ENCODE peak calls at places on chromosomes 3 and 15, in five cellular contexts. One of them, this sample, is unnamed. For H3K36me3, the result is how much of the 10 kb centered on the place peaks cover.

GRCh38 chr3:21544076-21544462 is 206.9 kb downstream of the ZNF385D start:
- DNase-seq in HepG2: no peak
- DNase-seq in H1: no peak
- DNase-seq in GM12878: no peak
- DNase-seq in K562: no peak
- DNase-seq in this sample: no peak

GRCh38 chr3:24583004-24583403 is 88.4 kb upstream of the THRB start:
- DNase-seq in H1: no peak
- DNase-seq in HepG2: peak
- DNase-seq in GM12878: no peak
- DNase-seq in K562: peak
- DNase-seq in this sample: no peak

GRCh38 chr3:141913150-141913811 is 36.8 kb downstream of the ATP1B3 start:
- DNase-seq in GM12878: peak
- DNase-seq in K562: peak
- DNase-seq in H1: no peak
- DNase-seq in HepG2: peak
- DNase-seq in this sample: peak

GRCh38 chr3:177426151-177426904 is 229.0 kb upstream of the TBL1XR1 start:
- DNase-seq in HepG2: no peak
- DNase-seq in GM12878: no peak
- DNase-seq in H1: no peak
- DNase-seq in K562: no peak
- DNase-seq in this sample: no peak

GRCh38 chr15:64356443-64357040 is 569 bp upstream of the CSNK1G1 start:
- DNase-seq in HepG2: peak
- DNase-seq in H1: no peak
- DNase-seq in GM12878: no peak
- DNase-seq in K562: no peak
- DNase-seq in this sample: peak

GRCh38 chr15:48366574-48367312 is 35.5 kb downstream of the DUT start:
- DNase-seq in HepG2: peak
- DNase-seq in K562: no peak
- DNase-seq in GM12878: no peak
- DNase-seq in H1: no peak
- DNase-seq in this sample: no peak

GRCh38 chr3:51706021-51706485 is 815 bp upstream of the GRM2 start:
- DNase-seq in H1: no peak
- DNase-seq in K562: no peak
- DNase-seq in HepG2: no peak
- DNase-seq in GM12878: no peak
- DNase-seq in this sample: no peak

GRCh38 chr15:29115093-29115991 is 154.3 kb downstream of the NSMCE3 start:
- DNase-seq in GM12878: no peak
- DNase-seq in K562: no peak
- DNase-seq in H1: no peak
- DNase-seq in HepG2: no peak
- DNase-seq in this sample: no peak

GRCh38 chr3:160825311-160825800 is 69.3 kb downstream of the PPM1L start:
- DNase-seq in GM12878: no peak
- DNase-seq in H1: no peak
- DNase-seq in K562: no peak
- DNase-seq in HepG2: no peak
- DNase-seq in this sample: no peak

GRCh38 chr3:143240921-143241320 is 121.3 kb downstream of the CHST2 start:
- DNase-seq in HepG2: no peak
- DNase-seq in GM12878: no peak
- DNase-seq in K562: no peak
- DNase-seq in H1: no peak
- DNase-seq in this sample: no peak

GRCh38 chr15:87268675-87269074 is 987.9 kb downstream of the NTRK3 start:
- DNase-seq in GM12878: no peak
- DNase-seq in HepG2: no peak
- DNase-seq in K562: no peak
- DNase-seq in H1: no peak
- DNase-seq in this sample: no peak

GRCh38 chr3:101852983-101853382 is 3.7 kb downstream of the NFKBIZ start:
- DNase-seq in GM12878: no peak
- DNase-seq in H1: no peak
- DNase-seq in K562: no peak
- DNase-seq in HepG2: no peak
- DNase-seq in this sample: no peak

GRCh38 chr3:64815195-64815627 is 127.4 kb upstream of the ADAMTS9 start:
- DNase-seq in H1: no peak
- DNase-seq in K562: no peak
- DNase-seq in HepG2: no peak
- DNase-seq in GM12878: no peak
- DNase-seq in this sample: no peak

GRCh38 chr3:82824491-82824890 is 1063.0 kb upstream of the GBE1 start:
- DNase-seq in H1: no peak
- DNase-seq in K562: no peak
- DNase-seq in HepG2: no peak
- DNase-seq in GM12878: no peak
- DNase-seq in this sample: no peak

GRCh38 chr15:82263350-82263749 is 732 bp downstream of the SAXO2 start:
- DNase-seq in K562: no peak
- DNase-seq in GM12878: no peak
- DNase-seq in H1: no peak
- DNase-seq in HepG2: peak
- DNase-seq in this sample: no peak

GRCh38 chr15:52124270-52124878 is 11.8 kb upstream of the BCL2L10 start:
- DNase-seq in H1: no peak
- DNase-seq in GM12878: no peak
- DNase-seq in K562: no peak
- DNase-seq in HepG2: peak
- DNase-seq in this sample: no peak

GRCh38 chr3:38031022-38031994 is 1.9 kb upstream of the PLCD1 start:
- DNase-seq in HepG2: no peak
- DNase-seq in K562: no peak
- DNase-seq in GM12878: no peak
- DNase-seq in H1: no peak
- DNase-seq in this sample: peak

GRCh38 chr15:31811641-31812040 is 218.7 kb upstream of the CHRNA7 start:
- DNase-seq in HepG2: no peak
- DNase-seq in H1: no peak
- DNase-seq in GM12878: no peak
- DNase-seq in K562: no peak
- DNase-seq in this sample: no peak

GRCh38 chr15:47718474-47719440 is 1.5 kb downstream of the SEMA6D start:
- DNase-seq in K562: no peak
- DNase-seq in HepG2: no peak
- DNase-seq in H1: no peak
- DNase-seq in GM12878: no peak
- DNase-seq in this sample: no peak

GRCh38 chr3:96863129-96863740 is 48.8 kb downstream of the EPHA6 start:
- DNase-seq in H1: peak
- DNase-seq in HepG2: peak
- DNase-seq in K562: peak
- DNase-seq in GM12878: no peak
- DNase-seq in this sample: no peak

GRCh38 chr3:78604328-78604727 is 1163.5 kb downstream of the ROBO1 start:
- DNase-seq in GM12878: no peak
- DNase-seq in HepG2: no peak
- DNase-seq in H1: no peak
- DNase-seq in K562: no peak
- DNase-seq in this sample: no peak

GRCh38 chr3:119831941-119832371 is 50.1 kb downstream of the NR1I2 start:
- DNase-seq in K562: no peak
- DNase-seq in H1: no peak
- DNase-seq in HepG2: no peak
- DNase-seq in GM12878: no peak
- DNase-seq in this sample: no peak

GRCh38 chr3:44104043-44104442 is 137.6 kb upstream of the TOPAZ1 start:
- DNase-seq in GM12878: no peak
- DNase-seq in K562: no peak
- DNase-seq in H1: no peak
- DNase-seq in HepG2: no peak
- DNase-seq in this sample: no peak

GRCh38 chr3:50676031-50676705 is 1.4 kb downstream of the DOCK3 start:
- DNase-seq in HepG2: no peak
- DNase-seq in H1: no peak
- DNase-seq in K562: no peak
- DNase-seq in GM12878: no peak
- DNase-seq in this sample: no peak

GRCh38 chr15:74458473-74458872 is 2.5 kb downstream of the UBL7 start:
- DNase-seq in H1: no peak
- DNase-seq in K562: peak
- DNase-seq in HepG2: peak
- DNase-seq in GM12878: no peak
- DNase-seq in this sample: no peak

GRCh38 chr3:10845839-10846656 is 30.0 kb downstream of the SLC6A11 start:
- DNase-seq in K562: no peak
- DNase-seq in H1: no peak
- DNase-seq in GM12878: peak
- DNase-seq in HepG2: no peak
- DNase-seq in this sample: no peak

GRCh38 chr3:90035643-90036042 is 928.2 kb downstream of the EPHA3 start:
- DNase-seq in K562: no peak
- DNase-seq in H1: no peak
- DNase-seq in HepG2: no peak
- DNase-seq in GM12878: no peak
- DNase-seq in this sample: no peak

GRCh38 chr15:69193948-69194827 is 33.8 kb downstream of the GLCE start:
- DNase-seq in HepG2: no peak
- DNase-seq in GM12878: no peak
- DNase-seq in K562: no peak
- DNase-seq in H1: no peak
- DNase-seq in this sample: no peak

GRCh38 chr15:27210176-27210575 is 239.2 kb downstream of the GABRG3 start:
- DNase-seq in GM12878: no peak
- DNase-seq in H1: no peak
- DNase-seq in HepG2: no peak
- DNase-seq in K562: no peak
- DNase-seq in this sample: no peak

GRCh38 chr15:25689592-25689991 is 173.5 kb downstream of the ATP10A start:
- DNase-seq in H1: no peak
- DNase-seq in HepG2: no peak
- DNase-seq in K562: no peak
- DNase-seq in GM12878: no peak
- DNase-seq in this sample: no peak

DNA sequence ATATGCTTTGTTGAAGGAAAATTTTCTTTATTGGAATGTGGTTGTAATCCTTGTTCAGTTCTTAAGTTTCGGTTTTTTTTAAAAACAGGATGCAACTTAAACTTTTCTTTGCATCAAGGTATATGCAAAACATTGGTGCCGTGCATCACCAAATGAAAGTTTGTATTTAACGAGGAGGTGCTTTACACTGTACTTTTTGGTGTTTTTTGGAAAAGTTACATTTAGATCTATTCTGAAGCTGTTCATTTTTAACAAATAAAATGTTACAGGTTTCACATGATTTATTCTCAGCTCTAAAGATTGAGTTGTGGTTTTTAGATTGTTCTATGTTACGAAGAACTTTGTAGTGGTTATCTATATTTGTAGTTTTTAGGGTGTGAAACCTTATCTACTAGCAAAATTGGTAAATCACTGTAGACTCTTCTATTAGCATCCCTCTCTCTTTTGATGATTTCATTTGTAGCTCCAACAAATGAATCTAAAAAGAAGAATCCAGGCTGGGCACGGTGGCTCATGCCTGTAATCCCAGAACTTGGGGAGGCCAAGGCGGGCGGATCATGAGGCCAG is 7.0 kb upstream of the LRCH3 start:
- DNase-seq in GM12878: no peak
- DNase-seq in H1: no peak
- DNase-seq in K562: no peak
- DNase-seq in HepG2: no peak
- DNase-seq in this sample: no peak
- TF ChIP-seq ATF3 in GM12878: no peak
- TF ChIP-seq ATF3 in H1: no peak
- TF ChIP-seq ATF3 in K562: no peak
- TF ChIP-seq ATF3 in HepG2: no peak
- TF ChIP-seq ATF3 in this sample: no peak

DNA sequence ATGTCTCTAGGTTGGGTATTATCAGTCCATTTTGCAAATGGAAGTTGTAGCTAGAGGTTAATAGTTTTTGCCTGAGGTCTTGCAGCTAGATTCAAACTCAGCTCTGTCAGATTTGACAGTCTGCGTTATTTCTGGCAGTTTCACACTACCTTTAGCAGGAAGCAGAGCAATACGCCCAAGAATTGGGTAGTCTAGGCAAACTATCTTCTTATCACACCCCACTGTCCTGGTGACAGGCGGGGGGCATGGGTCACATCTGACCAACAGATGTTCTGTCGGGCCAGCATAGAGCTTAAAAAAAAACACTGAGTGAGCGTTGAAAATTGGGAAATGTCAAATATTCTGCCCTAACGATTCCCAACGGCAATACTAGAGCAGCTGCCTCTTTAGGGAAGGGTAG is 5.7 kb downstream of the GPR160 start:
- DNase-seq in H1: no peak
- DNase-seq in K562: no peak
- DNase-seq in GM12878: no peak
- DNase-seq in HepG2: no peak
- DNase-seq in this sample: no peak
- H3K36me3 ChIP-seq in H1: under half
- H3K36me3 ChIP-seq in K562: under half
- H3K36me3 ChIP-seq in GM12878: under half
- H3K36me3 ChIP-seq in HepG2: under half
- H3K36me3 ChIP-seq in this sample: under half

GRCh38 chr3:152835311-152836102 is 576 bp downstream of the P2RY1 start:
- DNase-seq in HepG2: no peak
- DNase-seq in K562: peak
- DNase-seq in H1: no peak
- DNase-seq in GM12878: no peak
- DNase-seq in this sample: no peak
- TF ChIP-seq ATF3 in HepG2: no peak
- TF ChIP-seq ATF3 in K562: no peak
- TF ChIP-seq ATF3 in H1: no peak
- TF ChIP-seq ATF3 in GM12878: no peak
- TF ChIP-seq ATF3 in this sample: no peak

GRCh38 chr15:66483131-66483566 is 14.4 kb downstream of the SNAPC5 start:
- DNase-seq in HepG2: no peak
- DNase-seq in GM12878: no peak
- DNase-seq in K562: no peak
- DNase-seq in H1: no peak
- DNase-seq in this sample: no peak

GRCh38 chr15:66481107-66481856 is 16.3 kb downstream of the SNAPC5 start:
- DNase-seq in K562: peak
- DNase-seq in HepG2: no peak
- DNase-seq in H1: no peak
- DNase-seq in GM12878: no peak
- DNase-seq in this sample: no peak

GRCh38 chr15:66484539-66485112 is 12.9 kb downstream of the SNAPC5 start:
- DNase-seq in H1: no peak
- DNase-seq in K562: no peak
- DNase-seq in HepG2: no peak
- DNase-seq in GM12878: no peak
- DNase-seq in this sample: no peak

GRCh38 chr15:66480267-66480666 is 17.3 kb downstream of the SNAPC5 start:
- DNase-seq in HepG2: no peak
- DNase-seq in GM12878: no peak
- DNase-seq in H1: no peak
- DNase-seq in K562: no peak
- DNase-seq in this sample: no peak

GRCh38 chr15:66482539-66482938 is 15.0 kb downstream of the SNAPC5 start:
- DNase-seq in K562: no peak
- DNase-seq in GM12878: no peak
- DNase-seq in HepG2: no peak
- DNase-seq in H1: no peak
- DNase-seq in this sample: no peak
- H3K36me3 ChIP-seq in K562: under half
- H3K36me3 ChIP-seq in GM12878: under half
- H3K36me3 ChIP-seq in HepG2: under half
- H3K36me3 ChIP-seq in H1: under half
- H3K36me3 ChIP-seq in this sample: under half

GRCh38 chr15:76991048-76991447 is 3.9 kb upstream of the PSTPIP1 start:
- DNase-seq in HepG2: no peak
- DNase-seq in H1: no peak
- DNase-seq in K562: no peak
- DNase-seq in GM12878: no peak
- DNase-seq in this sample: no peak
- TF ChIP-seq ATF3 in HepG2: no peak
- TF ChIP-seq ATF3 in H1: no peak
- TF ChIP-seq ATF3 in K562: no peak
- TF ChIP-seq ATF3 in GM12878: no peak
- TF ChIP-seq ATF3 in this sample: no peak

This sample was measured in HCT116.